ENCODE peak calls at places on chromosomes 6 and 20, in seven cellular contexts. U is A549, D is epithelial cell of esophagus, E is GF-D8, M is dermis microvascular lymphatic vessel endothelial cell, W is psoas muscle, I is T follicular helper cell. K is an unnamed sample.

GRCh38 chr6:39681566-39682250 is 43.5 kb downstream of the KIF6 start:
- DNase-seq in U (no peak), D (no peak), E (no peak), M (no peak), W (no peak), I (no peak), K (peak; percentile 20)

GRCh38 chr6:134240664-134241431 is 77.1 kb downstream of the SGK1 start:
- DNase-seq in U (no peak), D (peak; percentile 94), E (no peak), M (peak; percentile 3), W (peak; percentile 46), I (peak; percentile 71), K (no peak)

GRCh38 chr6:114327074-114327473 is 15.7 kb downstream of the HS3ST5 start:
- DNase-seq in U (no peak), D (no peak), E (no peak), M (no peak), W (no peak), I (no peak), K (no peak)

GRCh38 chr6:97958143-97958542 is 675.1 kb upstream of the MMS22L start:
- DNase-seq in U (no peak), D (peak; percentile 86), E (no peak), M (no peak), W (peak; percentile 19), I (no peak), K (peak; percentile 10)

GRCh38 chr6:26003102-26003694 is 40.6 kb downstream of the TRIM38 start:
- DNase-seq in U (peak; percentile 62), D (peak; percentile 71), E (peak; percentile 3), M (peak; percentile 65), W (peak; percentile 39), I (peak; percentile 29), K (peak; percentile 80)

GRCh38 chr6:142744836-142745235 is 200.1 kb downstream of the HIVEP2 start:
- DNase-seq in U (no peak), D (peak; percentile 74), E (no peak), M (no peak), W (no peak), I (no peak), K (peak; percentile 41)

GRCh38 chr20:51085761-51086160 is 62.9 kb upstream of the KCNG1 start:
- DNase-seq in U (no peak), D (no peak), E (no peak), M (no peak), W (no peak), I (no peak), K (no peak)

GRCh38 chr6:116436586-116436985 is 24.6 kb upstream of the CALHM6 start:
- DNase-seq in U (no peak), D (no peak), E (no peak), M (no peak), W (no peak), I (no peak), K (no peak)

GRCh38 chr6:135102191-135102590 is 47.6 kb upstream of the HBS1L start:
- DNase-seq in U (no peak), D (no peak), E (no peak), M (no peak), W (no peak), I (no peak), K (no peak)

GRCh38 chr6:44842616-44843015 is 455.1 kb downstream of the CDC5L start:
- DNase-seq in U (no peak), D (no peak), E (no peak), M (no peak), W (no peak), I (no peak), K (no peak)

K was measured in AG20443.